ENCODE peak calls at places on chromosome 10, in four cellular contexts. Y is activated CD8-positive, alpha-beta memory T cell treated with anti-CD3 and anti-CD28 coated beads, Interleukin-2, amount 10 ng/mL, durations not matched to agents 7 days and 5 days; Q is esophagus mucosa; V is left cardiac atrium. I is an unnamed sample.

GRCh38 chr10:89701238-89702120 is at the start of gene KIF20B:
- ATAC-seq in Y (peak; percentile 97), Q (peak; percentile 100), V (peak; percentile 100), I (peak; percentile 98)

GRCh38 chr10:101693701-101694055 is 1.3 kb downstream of the FBXW4 start:
- ATAC-seq in Y (peak; percentile 21), Q (peak; percentile 3), V (peak; percentile 4), I (peak; percentile 55)

GRCh38 chr10:6119962-6120361 is 31.1 kb downstream of the RBM17 start:
- ATAC-seq in Y (no peak), Q (peak; percentile 73), V (no peak), I (no peak)

GRCh38 chr10:5413012-5413938 is 918 bp downstream of the NET1 start:
- ATAC-seq in Y (peak; percentile 2), Q (peak; percentile 33), V (peak; percentile 20), I (peak; percentile 16)

GRCh38 chr10:85682621-85683020 is 684.0 kb downstream of the GRID1 start:
- ATAC-seq in Y (no peak), Q (no peak), V (no peak), I (no peak)

GRCh38 chr10:110840225-110840922 is 31.4 kb upstream of the PDCD4 start:
- ATAC-seq in Y (no peak), Q (peak; percentile 57), V (peak; percentile 10), I (no peak)

GRCh38 chr10:525565-526315 is 163.7 kb downstream of the DIP2C start:
- ATAC-seq in Y (no peak), Q (no peak), V (peak; percentile 60), I (no peak)

GRCh38 chr10:124477614-124478363 is 16.2 kb downstream of the LHPP start:
- ATAC-seq in Y (no peak), Q (peak; percentile 38), V (no peak), I (no peak)

GRCh38 chr10:132253092-132253687 is 54.6 kb downstream of the STK32C start:
- ATAC-seq in Y (no peak), Q (no peak), V (no peak), I (no peak)

GRCh38 chr10:59314284-59314683 is 48.1 kb downstream of the FAM13C start:
- ATAC-seq in Y (no peak), Q (no peak), V (no peak), I (no peak)

GRCh38 chr10:123521076-123521475 is 145.1 kb upstream of the GPR26 start:
- ATAC-seq in Y (no peak), Q (no peak), V (no peak), I (no peak)

GRCh38 chr10:117175901-117176534 is 21.3 kb upstream of the KCNK18 start:
- ATAC-seq in Y (peak; percentile 37), Q (peak; percentile 51), V (peak; percentile 83), I (peak; percentile 39)

GRCh38 chr10:91043173-91043910 is 122.5 kb upstream of the ANKRD1 start:
- ATAC-seq in Y (no peak), Q (no peak), V (peak; percentile 79), I (no peak)

GRCh38 chr10:96244354-96244753 is 27.0 kb downstream of the BLNK start:
- ATAC-seq in Y (no peak), Q (peak; percentile 42), V (no peak), I (no peak)

GRCh38 chr10:124473070-124473469 is 11.4 kb downstream of the LHPP start:
- ATAC-seq in Y (no peak), Q (no peak), V (no peak), I (peak; percentile 7)

GRCh38 chr10:72056113-72056512 is 32.2 kb downstream of the SPOCK2 start:
- ATAC-seq in Y (no peak), Q (no peak), V (peak; percentile 59), I (no peak)

GRCh38 chr10:71832967-71833366 is 18.1 kb downstream of the PSAP start:
- ATAC-seq in Y (peak; percentile 66), Q (no peak), V (no peak), I (peak; percentile 31)

GRCh38 chr10:100025528-100026070 is 15.9 kb upstream of the DNMBP start:
- ATAC-seq in Y (no peak), Q (no peak), V (no peak), I (no peak)

GRCh38 chr10:29392376-29393021 is 103.6 kb downstream of the LYZL1 start:
- ATAC-seq in Y (peak; percentile 58), Q (no peak), V (peak; percentile 49), I (peak; percentile 44)

GRCh38 chr10:128268015-128268722 is 141.9 kb upstream of the MKI67 start:
- ATAC-seq in Y (no peak), Q (no peak), V (peak; percentile 44), I (no peak)

GRCh38 chr10:104317195-104318095 is 20.8 kb downstream of the ITPRIP start:
- ATAC-seq in Y (no peak), Q (peak; percentile 43), V (peak; percentile 28), I (no peak)

GRCh38 chr10:97774811-97775294 is 3.1 kb upstream of the SFRP5 start:
- ATAC-seq in Y (no peak), Q (peak; percentile 20), V (no peak), I (no peak)

GRCh38 chr10:29420744-29421143 is 131.9 kb downstream of the LYZL1 start:
- ATAC-seq in Y (no peak), Q (no peak), V (peak; percentile 69), I (no peak)

GRCh38 chr10:133442191-133442966 is 11.4 kb upstream of the SCART1 start:
- ATAC-seq in Y (peak; percentile 74), Q (no peak), V (no peak), I (peak; percentile 91)

GRCh38 chr10:43852644-43853214 is 204.0 kb upstream of the ZNF32 start:
- ATAC-seq in Y (no peak), Q (no peak), V (no peak), I (no peak)

GRCh38 chr10:74039561-74040145 is 41.7 kb downstream of the VCL start:
- ATAC-seq in Y (no peak), Q (no peak), V (peak; percentile 86), I (no peak)

GRCh38 chr10:4867520-4868356 is 41.7 kb downstream of the AKR1E2 start:
- ATAC-seq in Y (no peak), Q (no peak), V (peak; percentile 96), I (no peak)

GRCh38 chr10:116014859-116015258 is 258.1 kb downstream of the GFRA1 start:
- ATAC-seq in Y (no peak), Q (no peak), V (peak; percentile 44), I (no peak)

GRCh38 chr10:133391761-133392518 is 2.0 kb upstream of the MTG1 start:
- ATAC-seq in Y (no peak), Q (no peak), V (no peak), I (no peak)

GRCh38 chr10:109961181-109962001 is 38.1 kb upstream of the XPNPEP1 start:
- ATAC-seq in Y (no peak), Q (no peak), V (no peak), I (no peak)

GRCh38 chr10:13690281-13690825 is 103.6 kb downstream of the PRPF18 start:
- ATAC-seq in Y (no peak), Q (peak; percentile 95), V (no peak), I (no peak)

GRCh38 chr10:103202319-103202718 is 9.2 kb upstream of the NT5C2 start:
- ATAC-seq in Y (no peak), Q (no peak), V (no peak), I (no peak)

GRCh38 chr10:32995751-32996150 is 37.7 kb upstream of the ITGB1 start:
- ATAC-seq in Y (no peak), Q (no peak), V (no peak), I (no peak)

GRCh38 chr10:31664803-31665202 is 263.8 kb downstream of the ARHGAP12 start:
- ATAC-seq in Y (no peak), Q (no peak), V (peak; percentile 84), I (no peak)

GRCh38 chr10:70425096-70425495 is 16.4 kb downstream of the NODAL start:
- ATAC-seq in Y (no peak), Q (no peak), V (no peak), I (no peak)

GRCh38 chr10:95242581-95243317 is 48.1 kb downstream of the PDLIM1 start:
- ATAC-seq in Y (peak; percentile 40), Q (peak; percentile 54), V (peak; percentile 29), I (peak; percentile 57)

GRCh38 chr10:97771055-97771811 is 566 bp downstream of the SFRP5 start:
- ATAC-seq in Y (peak; percentile 54), Q (peak; percentile 12), V (peak; percentile 8), I (peak; percentile 28)

GRCh38 chr10:35217458-35217857 is 90.8 kb downstream of the CREM start:
- ATAC-seq in Y (no peak), Q (no peak), V (peak; percentile 66), I (no peak)

GRCh38 chr10:63437334-63437949 is 28.3 kb downstream of the JMJD1C start:
- ATAC-seq in Y (no peak), Q (no peak), V (peak; percentile 63), I (peak; percentile 80)

I was measured in activated T-helper 17 cell treated with anti-CD3 and anti-CD28 coated beads, Interleukin-2, amount 50 U/mL, for 72 hours.